ENCODE peak calls at places on chromosomes 5 and 9, in five cellular contexts. K is progenitor cell of endocrine pancreas, P is GM12865, H is H9, C is cardiac fibroblast. R is an unnamed sample.
A peak's percentile ranks its signal among the peaks of the same experiment; 100 is the strongest.

GRCh38 chr9:129283705-129284606 is 105.9 kb upstream of the IER5L start:
- DNase-seq in K (no peak), P (peak; percentile 0), C (no peak), H (no peak), R (no peak)

GRCh38 chr9:136107953-136108647 is 10.6 kb downstream of the TMEM250 start:
- DNase-seq in K (no peak), C (no peak), P (no peak), H (peak; percentile 56), R (no peak)

GRCh38 chr5:93579561-93580386 is 1.2 kb downstream of the NR2F1-AS1 start:
- DNase-seq in K (peak; percentile 30), H (peak; percentile 64), C (peak; percentile 60), P (no peak), R (no peak)

GRCh38 chr5:174384509-174384947 is 339.0 kb downstream of the NSG2 start:
- DNase-seq in K (no peak), H (no peak), P (no peak), C (peak; percentile 70), R (no peak)

GRCh38 chr9:127162567-127163365 is 40.3 kb upstream of the ANGPTL2 start:
- DNase-seq in K (no peak), H (peak; percentile 19), P (no peak), C (no peak), R (no peak)

GRCh38 chr9:117734082-117734481 is 29.9 kb downstream of the TLR4 start:
- DNase-seq in C (no peak), H (no peak), P (no peak), K (no peak), R (no peak)

GRCh38 chr9:108047264-108047663 is 557.7 kb upstream of the KLF4 start:
- DNase-seq in H (no peak), C (peak; percentile 16), P (no peak), K (no peak), R (no peak)

GRCh38 chr9:23849379-23849778 is 23.3 kb upstream of the ELAVL2 start:
- DNase-seq in C (no peak), P (no peak), K (no peak), H (no peak), R (no peak)

GRCh38 chr9:127673234-127673633 is 33.6 kb upstream of the CFAP157 start:
- DNase-seq in K (no peak), P (no peak), C (no peak), H (no peak), R (no peak)

GRCh38 chr5:171157775-171158174 is 151.3 kb upstream of the TLX3 start:
- DNase-seq in P (no peak), K (no peak), H (no peak), C (no peak), R (no peak)

GRCh38 chr5:171162165-171162564 is 146.9 kb upstream of the TLX3 start:
- DNase-seq in C (no peak), H (peak; percentile 26), P (no peak), K (no peak), R (no peak)

GRCh38 chr5:171158581-171158980 is 150.5 kb upstream of the TLX3 start:
- DNase-seq in P (no peak), H (no peak), K (no peak), C (no peak), R (no peak)

GRCh38 chr5:171166766-171167165 is 142.3 kb upstream of the TLX3 start:
- DNase-seq in P (no peak), C (no peak), K (no peak), H (no peak), R (no peak)

GRCh38 chr5:171162602-171163001 is 146.4 kb upstream of the TLX3 start:
- DNase-seq in H (peak; percentile 76), K (no peak), C (peak; percentile 42), P (peak; percentile 26), R (no peak)
- TF ChIP-seq CTCF in H (peak; percentile 72), K (peak; percentile 47), C (peak; percentile 63), P (peak; percentile 46), R (peak; percentile 18)

GRCh38 chr9:124390812-124391658 is 24.2 kb downstream of the PSMB7 start:
- DNase-seq in C (peak; percentile 35), H (no peak), P (no peak), K (no peak), R (no peak)

GRCh38 chr9:124392254-124392653 is 23.0 kb downstream of the PSMB7 start:
- DNase-seq in C (no peak), P (no peak), H (no peak), K (no peak), R (peak; percentile 77)

GRCh38 chr9:124394167-124394566 is 21.1 kb downstream of the PSMB7 start:
- DNase-seq in H (no peak), C (no peak), P (peak; percentile 30), K (no peak), R (no peak)

GRCh38 chr9:124394596-124394995 is 20.6 kb downstream of the PSMB7 start:
- DNase-seq in P (no peak), H (no peak), C (no peak), K (no peak), R (no peak)

DNA sequence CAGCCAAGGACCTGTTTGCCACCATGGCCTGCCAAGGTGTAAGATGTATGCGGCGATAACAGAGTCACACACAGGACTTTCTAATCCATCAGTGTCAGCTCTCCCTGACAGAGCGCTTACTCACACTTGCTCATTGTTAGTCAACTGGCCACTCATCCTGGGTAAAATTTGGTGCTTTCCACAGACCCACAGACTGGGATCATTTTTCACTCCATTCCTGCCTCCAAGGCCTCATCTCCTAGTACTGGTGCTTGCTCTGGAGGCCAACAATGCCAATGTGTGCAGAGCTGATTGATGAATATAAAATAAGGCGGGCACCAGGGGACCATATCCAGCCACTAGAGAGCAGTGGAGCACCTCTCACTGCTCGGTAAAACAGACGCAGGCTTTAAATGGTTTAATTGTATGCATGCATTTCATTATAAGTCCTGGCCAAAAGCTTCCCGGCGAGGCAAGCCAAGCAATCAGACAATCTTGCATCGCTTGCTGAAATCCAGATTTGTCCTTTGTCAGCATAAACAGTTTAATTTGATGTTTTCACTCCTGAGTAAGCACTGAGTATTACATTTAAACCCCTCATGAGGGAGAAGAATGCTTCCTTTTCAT is 22.3 kb downstream of the PSMB7 start:
- DNase-seq in K (no peak), H (peak; percentile 46), P (no peak), C (peak; percentile 93), R (no peak)
- TF ChIP-seq CTCF in K (peak; percentile 59), H (peak; percentile 61), P (no peak), C (peak; percentile 42), R (peak; percentile 29)

DNA sequence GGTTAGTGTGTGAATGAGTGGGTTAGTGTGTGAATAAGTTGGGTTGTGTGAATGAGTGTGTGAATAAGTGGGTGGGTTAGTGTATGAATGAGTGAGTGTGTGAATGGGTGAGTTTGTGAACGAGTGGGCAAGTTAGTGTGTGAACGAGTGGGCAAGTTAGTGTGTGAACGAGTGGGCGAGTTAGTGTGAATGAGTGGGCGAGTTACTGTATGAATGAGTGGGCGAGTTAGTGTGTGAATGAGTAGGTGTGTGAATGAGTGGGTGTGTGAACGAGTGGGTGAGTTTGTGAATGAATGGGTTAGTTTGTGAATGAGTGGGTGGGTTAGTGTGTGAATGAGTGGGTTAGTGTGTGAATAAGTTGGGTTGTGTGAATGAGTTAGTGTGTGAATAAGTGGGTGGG is 34.7 kb downstream of the NKD2 start:
- DNase-seq in K (no peak), C (no peak), H (no peak), P (no peak), R (no peak)
- TF ChIP-seq CTCF in K (no peak), C (no peak), H (no peak), P (no peak), R (no peak)

DNA sequence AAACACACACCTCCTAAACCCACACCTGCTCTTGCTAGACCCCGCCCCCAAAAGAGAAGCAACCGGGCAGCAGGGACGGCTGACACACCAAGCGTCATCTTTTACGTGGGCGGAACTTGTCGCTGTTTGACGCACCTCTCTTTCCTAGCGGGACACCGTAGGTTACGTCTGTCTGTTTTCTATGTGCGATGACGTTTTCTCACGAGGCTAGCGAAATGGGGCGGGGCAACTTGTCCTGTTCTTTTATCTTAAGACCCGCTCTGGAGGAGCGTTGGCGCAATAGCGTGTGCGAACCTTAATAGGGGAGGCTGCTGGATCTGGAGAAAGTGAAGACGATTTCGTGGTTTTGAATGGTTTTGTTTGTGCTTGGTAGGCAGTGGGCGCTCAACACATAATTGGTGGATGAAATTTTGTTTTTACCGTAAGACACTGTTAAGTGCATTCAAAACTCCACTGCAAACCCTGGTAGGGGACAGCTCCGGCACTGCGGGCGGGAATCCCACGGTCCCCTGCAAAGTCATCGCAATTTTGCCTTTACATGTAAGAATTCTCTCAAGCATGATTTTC is 501 bp upstream of the C9orf72 start:
- DNase-seq in C (peak; percentile 100), H (peak; percentile 99), K (peak; percentile 80), P (peak; percentile 99), R (peak; percentile 99)
- TF ChIP-seq CTCF in C (no peak), H (no peak), K (no peak), P (no peak), R (no peak)

GRCh38 chr5:131263648-131264452 is at the start of gene CDC42SE2:
- DNase-seq in P (peak; percentile 95), H (peak; percentile 89), C (peak; percentile 76), K (peak; percentile 80), R (peak; percentile 73)
- TF ChIP-seq CTCF in P (no peak), H (no peak), C (no peak), K (no peak), R (no peak)

GRCh38 chr5:143208781-143209510 is 194.5 kb downstream of the NR3C1 start:
- DNase-seq in H (no peak), K (no peak), C (no peak), P (peak; percentile 87), R (no peak)
- TF ChIP-seq CTCF in H (peak; percentile 51), K (no peak), C (peak; percentile 23), P (peak; percentile 67), R (peak; percentile 14)

GRCh38 chr9:113543286-113544000 is 79.9 kb downstream of the RGS3 start:
- DNase-seq in H (no peak), P (no peak), K (no peak), C (no peak), R (no peak)

GRCh38 chr9:113541019-113541900 is 77.7 kb downstream of the RGS3 start:
- DNase-seq in C (peak; percentile 32), K (no peak), H (peak; percentile 88), P (no peak), R (peak; percentile 24)

GRCh38 chr9:113542016-113542415 is 78.5 kb downstream of the RGS3 start:
- DNase-seq in H (no peak), K (no peak), C (no peak), P (no peak), R (peak; percentile 17)

GRCh38 chr9:113544001-113544340 is 80.4 kb downstream of the RGS3 start:
- DNase-seq in P (no peak), K (no peak), C (no peak), H (no peak), R (peak; percentile 2)

DNA sequence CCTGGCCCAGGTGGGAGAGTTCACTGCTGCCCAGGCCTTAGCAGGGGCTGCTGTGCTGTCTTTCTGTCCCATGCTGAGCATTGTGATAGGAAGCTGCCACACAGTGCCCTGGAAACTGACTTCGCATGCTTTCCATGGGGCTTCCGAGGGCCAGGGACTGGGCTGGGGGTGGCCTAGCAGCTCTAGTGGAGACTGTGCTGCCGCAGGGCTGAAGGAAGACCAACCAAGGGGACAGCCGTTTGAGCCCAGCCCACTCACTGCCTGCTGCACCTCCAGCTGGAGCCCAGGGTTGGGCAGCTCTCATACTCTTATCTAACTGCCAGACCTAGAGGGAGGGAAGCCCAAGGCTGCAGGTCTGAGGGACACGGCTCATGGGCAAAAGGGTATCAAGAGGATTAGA is 79.2 kb downstream of the RGS3 start:
- DNase-seq in P (no peak), C (no peak), H (no peak), K (no peak), R (peak; percentile 27)
- TF ChIP-seq CTCF in P (no peak), C (no peak), H (no peak), K (no peak), R (no peak)